ENCODE peak calls at places on chromosomes 5 and 9, in nine cellular contexts. F is AG04449, W is breast epithelium, G is HFFc6, H is thyroid gland, U is A549, N is WERI-Rb-1, Y is glutamatergic neuron, O is osteocyte. J is an unnamed sample.

GRCh38 chr9:19378154-19378553 is 1.9 kb downstream of the RPS6 start:
- DNase-seq in U (no peak), W (no peak), H (no peak), Y (no peak), N (no peak), F (no peak), G (no peak), O (no peak), J (no peak)

GRCh38 chr9:136370687-136371530 is 2.6 kb downstream of the CARD9 start:
- DNase-seq in O (no peak), U (no peak), N (no peak), G (no peak), F (no peak), Y (no peak), H (no peak), W (no peak), J (no peak)

GRCh38 chr9:135339378-135339973 is 140.1 kb upstream of the PPP1R26 start:
- DNase-seq in Y (no peak), N (no peak), O (no peak), G (no peak), W (no peak), H (no peak), U (no peak), F (no peak), J (no peak)

GRCh38 chr5:127228540-127229184 is 61.9 kb upstream of the MEGF10 start:
- DNase-seq in F (no peak), U (no peak), Y (no peak), H (peak), W (no peak), O (no peak), G (no peak), N (no peak), J (peak)

GRCh38 chr9:249025-249424 is 34.4 kb downstream of the DOCK8 start:
- DNase-seq in G (no peak), W (no peak), H (no peak), U (no peak), N (no peak), F (no peak), O (no peak), Y (no peak), J (no peak)

GRCh38 chr9:113940077-113940476 is 64.0 kb downstream of the ZNF618 start:
- DNase-seq in Y (no peak), W (no peak), H (no peak), N (no peak), F (no peak), G (no peak), O (no peak), U (no peak), J (no peak)

GRCh38 chr5:131563434-131564228 is 71.4 kb downstream of the RAPGEF6 start:
- DNase-seq in H (no peak), F (no peak), O (no peak), Y (no peak), G (no peak), U (peak), N (no peak), W (no peak), J (no peak)

GRCh38 chr5:88235828-88236227 is 32.8 kb downstream of the TMEM161B start:
- DNase-seq in H (no peak), Y (no peak), W (no peak), F (no peak), N (no peak), G (no peak), O (no peak), U (no peak), J (no peak)

GRCh38 chr5:181187500-181188213 is 17.3 kb downstream of the TRIM7 start:
- DNase-seq in F (no peak), U (peak), O (peak), Y (peak), W (peak), G (peak), H (peak), N (peak), J (peak)
- TF ChIP-seq CTCF in F (peak), U (peak), O (peak), Y (peak), W (no peak), G (peak), H (no peak), N (no peak), J (no peak)

DNA sequence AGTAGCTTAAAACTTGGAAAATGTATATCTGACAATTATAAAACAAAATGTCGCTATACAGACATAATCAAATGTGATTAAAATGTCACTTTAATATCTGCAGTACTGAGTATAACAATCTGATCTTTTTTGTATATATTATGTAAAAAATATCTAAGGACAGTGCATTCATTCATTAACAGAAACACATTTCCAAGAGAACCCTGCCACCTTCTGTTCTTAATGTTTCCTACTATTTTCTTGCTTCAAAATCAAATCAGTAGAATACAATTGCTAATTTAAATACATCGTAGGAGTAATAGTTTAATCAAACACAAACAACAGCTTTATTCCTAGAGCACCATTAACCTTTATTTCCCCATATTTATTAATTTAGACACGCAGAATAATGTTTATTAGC is 142.6 kb upstream of the ST8SIA4 start:
- DNase-seq in N (no peak), Y (no peak), W (no peak), O (no peak), F (no peak), G (no peak), H (no peak), U (no peak), J (no peak)
- TF ChIP-seq CTCF in N (no peak), Y (no peak), W (no peak), O (peak), F (no peak), G (no peak), H (no peak), U (no peak), J (no peak)

GRCh38 chr9:89605181-89606048 is 603 bp downstream of the GADD45G start:
- DNase-seq in O (no peak), G (no peak), F (no peak), Y (peak), N (peak), W (peak), U (peak), H (peak), J (peak)

GRCh38 chr9:89602978-89603628 is 1.7 kb upstream of the GADD45G start:
- DNase-seq in O (no peak), G (peak), Y (peak), H (peak), U (peak), F (peak), W (peak), N (peak), J (peak)

GRCh38 chr9:89606049-89606481 is 1.3 kb downstream of the GADD45G start:
- DNase-seq in U (peak), Y (peak), O (no peak), W (peak), H (peak), F (no peak), G (peak), N (peak), J (peak)

GRCh38 chr9:89603629-89604462 is 966 bp upstream of the GADD45G start:
- DNase-seq in G (no peak), W (peak), U (peak), O (no peak), H (peak), Y (peak), N (peak), F (no peak), J (peak)

DNA sequence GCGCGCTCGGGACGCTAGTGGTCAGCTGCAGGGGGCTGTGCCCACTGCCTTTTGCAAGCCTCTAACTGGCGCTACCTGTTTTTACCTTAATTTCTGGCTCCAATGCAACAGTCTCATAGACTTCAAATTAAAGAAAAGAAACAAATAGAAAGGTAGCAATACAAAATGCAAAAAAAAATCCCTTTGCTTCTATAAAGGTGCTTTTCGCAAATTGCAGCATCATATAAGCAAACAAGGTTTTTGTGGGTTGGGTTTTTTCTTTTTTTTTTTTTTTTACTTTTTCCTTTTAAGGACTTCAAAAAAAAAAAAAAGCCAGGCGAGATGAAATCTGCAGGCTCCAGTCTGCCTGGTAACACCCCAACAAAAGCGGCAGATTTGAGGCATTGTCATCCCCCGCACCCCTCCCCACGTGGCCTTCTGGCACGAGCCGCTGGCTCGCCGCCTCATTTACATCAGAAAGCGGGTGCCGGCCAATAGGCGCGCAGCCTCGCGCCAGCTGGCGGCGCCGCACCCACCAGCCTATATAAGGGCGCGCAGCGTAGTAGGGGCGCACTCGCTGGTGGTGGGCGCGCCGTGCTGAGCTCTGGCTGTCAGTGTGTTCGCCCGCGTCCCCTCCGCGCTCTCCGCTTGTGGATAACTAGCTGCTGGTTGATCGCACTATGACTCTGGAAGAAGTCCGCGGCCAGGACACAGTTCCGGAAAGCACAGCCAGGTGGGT is at the start of gene GADD45G:
- DNase-seq in G (peak), H (peak), Y (peak), U (peak), W (peak), N (peak), F (no peak), O (no peak), J (peak)
- TF ChIP-seq CTCF in G (no peak), H (no peak), Y (no peak), U (no peak), W (peak), N (no peak), F (no peak), O (no peak), J (no peak)

GRCh38 chr5:57833489-57833888 is 350.9 kb upstream of the ACTBL2 start:
- DNase-seq in N (no peak), G (no peak), O (no peak), Y (no peak), F (no peak), H (no peak), W (no peak), U (no peak), J (no peak)
- TF ChIP-seq CTCF in N (no peak), G (no peak), O (no peak), Y (no peak), F (no peak), H (no peak), W (no peak), U (no peak), J (no peak)

GRCh38 chr9:129174102-129174723 is 3.8 kb downstream of the IER5L start:
- DNase-seq in G (peak), U (peak), F (no peak), W (peak), H (peak), N (peak), Y (peak), O (peak), J (peak)

GRCh38 chr9:129173296-129174101 is 4.6 kb downstream of the IER5L start:
- DNase-seq in F (no peak), N (no peak), U (no peak), H (no peak), W (no peak), G (no peak), O (no peak), Y (no peak), J (no peak)

GRCh38 chr9:129175515-129175824 is 2.6 kb downstream of the IER5L start:
- DNase-seq in H (no peak), G (no peak), U (no peak), N (no peak), Y (no peak), O (no peak), F (no peak), W (no peak), J (no peak)

GRCh38 chr9:129175825-129176633 is 2.0 kb downstream of the IER5L start:
- DNase-seq in N (peak), H (peak), O (peak), F (no peak), W (peak), U (peak), G (peak), Y (peak), J (peak)

DNA sequence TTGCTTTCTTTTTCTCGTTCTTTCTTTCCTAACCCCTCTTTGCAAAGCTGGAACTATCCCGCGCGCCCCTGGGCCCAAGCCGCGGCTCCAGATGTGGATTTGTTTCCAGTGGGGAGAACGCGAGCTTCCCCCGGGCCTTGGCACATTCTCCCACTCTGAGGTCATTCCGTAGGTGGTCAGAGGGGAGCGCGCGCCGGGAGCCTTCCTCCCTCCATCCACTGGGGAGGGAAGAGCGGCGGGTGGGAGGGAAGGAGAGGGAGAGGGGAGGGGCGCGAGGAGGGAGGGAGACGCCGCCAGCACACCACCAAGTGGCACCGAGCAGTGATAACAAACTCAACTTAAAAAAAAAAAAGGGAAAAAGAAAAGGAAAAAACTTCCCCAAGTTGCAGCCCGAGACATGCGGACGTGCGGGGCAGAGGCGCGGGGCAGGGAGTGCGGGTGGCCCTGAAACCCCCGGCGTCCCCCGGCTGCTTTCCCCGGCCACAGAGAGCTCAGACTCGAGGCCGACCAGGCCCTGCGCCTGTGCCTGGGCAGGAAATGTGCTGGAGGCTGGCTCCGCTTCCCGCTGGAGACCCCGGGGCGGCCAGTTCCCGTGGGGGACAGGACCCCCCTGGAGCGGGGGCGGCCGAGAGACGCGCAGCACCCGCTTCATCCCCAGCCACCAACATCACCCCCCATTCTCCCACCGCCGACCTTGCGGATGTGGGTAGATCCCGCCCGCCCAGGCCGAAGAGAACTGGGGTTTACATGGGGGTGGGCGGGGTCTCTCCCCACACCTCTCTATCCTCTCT is 3.1 kb downstream of the IER5L start:
- DNase-seq in O (peak), H (peak), W (peak), Y (peak), F (peak), G (peak), U (peak), N (peak), J (peak)
- TF ChIP-seq CTCF in O (peak), H (no peak), W (no peak), Y (no peak), F (peak), G (no peak), U (peak), N (no peak), J (no peak)

GRCh38 chr9:87443006-87443405 is 54.7 kb upstream of the DAPK1 start:
- DNase-seq in N (no peak), O (no peak), G (no peak), H (no peak), U (no peak), F (no peak), W (no peak), Y (no peak), J (no peak)
- TF ChIP-seq CTCF in N (no peak), O (no peak), G (no peak), H (no peak), U (no peak), F (no peak), W (no peak), Y (no peak), J (no peak)

GRCh38 chr5:84453405-84453804 is 68.7 kb upstream of the EDIL3 start:
- DNase-seq in H (no peak), Y (no peak), N (no peak), U (no peak), G (no peak), F (no peak), W (no peak), O (no peak), J (no peak)

GRCh38 chr5:84445049-84445685 is 60.5 kb upstream of the EDIL3 start:
- DNase-seq in U (no peak), H (no peak), W (no peak), Y (no peak), O (no peak), N (no peak), F (no peak), G (no peak), J (no peak)

GRCh38 chr5:84450617-84451414 is 66.1 kb upstream of the EDIL3 start:
- DNase-seq in Y (no peak), G (no peak), O (no peak), W (no peak), U (no peak), H (no peak), F (no peak), N (no peak), J (no peak)
- TF ChIP-seq CTCF in Y (peak), G (peak), O (peak), W (no peak), U (no peak), H (no peak), F (peak), N (peak), J (peak)

GRCh38 chr5:101728933-101729332 is 567.2 kb downstream of the SLCO4C1 start:
- DNase-seq in H (no peak), G (no peak), W (no peak), N (no peak), U (peak), Y (no peak), F (no peak), O (no peak), J (no peak)
- TF ChIP-seq CTCF in H (no peak), G (no peak), W (no peak), N (peak), U (no peak), Y (no peak), F (no peak), O (no peak), J (peak)

DNA sequence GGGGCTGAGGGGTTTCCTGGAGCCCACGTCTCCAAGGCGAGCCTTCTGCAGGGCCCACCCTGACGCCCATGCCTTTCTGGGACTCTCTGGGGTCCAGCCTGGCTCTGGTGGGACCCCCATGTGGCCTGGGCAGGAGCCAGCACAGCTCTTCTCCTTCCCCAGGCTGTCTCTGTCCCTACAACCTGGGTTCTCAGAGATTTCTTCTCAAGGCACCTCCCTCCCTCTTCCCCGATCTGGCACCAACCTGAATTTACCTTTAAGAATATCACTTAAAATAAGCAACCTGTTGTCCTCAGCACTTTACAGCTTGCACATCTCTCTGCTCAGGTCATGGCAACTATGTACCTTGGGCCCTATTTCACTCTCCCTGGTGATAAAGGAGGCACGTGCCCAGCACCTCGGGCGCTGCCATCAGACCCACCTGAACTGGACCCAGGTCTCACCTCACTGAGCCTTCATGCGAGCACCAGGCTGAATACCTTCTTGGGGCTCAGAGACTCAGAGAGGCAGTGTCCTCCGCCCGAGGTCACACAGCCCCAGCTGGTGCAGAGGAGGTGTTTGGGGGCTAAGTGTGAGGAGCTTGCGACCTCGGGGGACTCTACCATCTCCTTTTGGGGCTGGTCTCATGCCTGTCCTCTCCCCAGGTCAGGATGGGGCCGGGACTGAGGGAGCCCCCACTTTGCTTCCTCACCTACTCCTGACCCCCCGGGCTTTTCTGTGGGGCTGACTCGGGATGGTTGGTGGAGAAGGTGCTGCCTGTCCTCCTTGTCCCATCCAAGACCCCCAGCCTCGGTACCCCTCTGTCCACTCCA is 217.8 kb downstream of the C9orf50 start:
- DNase-seq in N (no peak), U (no peak), F (no peak), H (no peak), W (no peak), Y (no peak), O (no peak), G (no peak), J (no peak)
- TF ChIP-seq CTCF in N (no peak), U (no peak), F (no peak), H (no peak), W (no peak), Y (no peak), O (no peak), G (no peak), J (no peak)